ENCODE peak calls at places on chromosomes 13 and 19, in seven cellular contexts. G, P, I, B, Q, R and D are unnamed samples.

GRCh38 chr13:45446181-45446580 is 18.6 kb upstream of the COG3 start:
- DNase-seq in Q (no peak), I (no peak), P (no peak), B (no peak), R (no peak), G (no peak), D (no peak)

GRCh38 chr19:42301646-42302204 is at the start of gene PRR19:
- DNase-seq in I (no peak), B (no peak), G (no peak), P (no peak), R (no peak), Q (peak; percentile 61), D (no peak)

GRCh38 chr13:94033098-94033497 is 446.4 kb downstream of the DCT start:
- DNase-seq in I (no peak), B (no peak), Q (no peak), P (no peak), G (no peak), R (no peak), D (no peak)

GRCh38 chr13:112055417-112056206 is 11.3 kb upstream of the SOX1 start:
- DNase-seq in B (no peak), P (no peak), I (no peak), R (no peak), Q (no peak), G (no peak), D (no peak)

GRCh38 chr13:64538711-64539110 is 2691.4 kb downstream of the PCDH9 start:
- DNase-seq in I (no peak), R (no peak), B (no peak), P (no peak), Q (no peak), G (no peak), D (no peak)

GRCh38 chr13:79404985-79405384 is 1.1 kb downstream of the RBM26 start:
- DNase-seq in B (peak; percentile 6), P (no peak), Q (no peak), R (no peak), G (no peak), I (no peak), D (no peak)

GRCh38 chr13:46687810-46688209 is 109.2 kb downstream of the ESD start:
- DNase-seq in G (no peak), P (no peak), Q (no peak), I (no peak), B (no peak), R (no peak), D (no peak)

GRCh38 chr13:44393391-44393790 is 19.8 kb downstream of the SERP2 start:
- DNase-seq in Q (no peak), R (no peak), B (no peak), P (no peak), I (no peak), G (no peak), D (no peak)

GRCh38 chr19:47157455-47158321 is 27.1 kb downstream of the SAE1 start:
- DNase-seq in B (no peak), I (peak; percentile 41), P (no peak), R (peak; percentile 42), Q (peak; percentile 62), G (no peak), D (no peak)

GRCh38 chr13:111883571-111884343 is 183.2 kb upstream of the SOX1 start:
- DNase-seq in P (no peak), G (no peak), R (no peak), B (no peak), Q (no peak), I (no peak), D (no peak)